ENCODE peak calls at places on chromosomes 1 and 21, in eight cellular contexts. N is neural progenitor cell, Z is tibial nerve, B is astrocyte, X is BJ, T is IMR-90, A is body of pancreas, L is GM13976. F is an unnamed sample.

GRCh38 chr1:32703479-32704291 is 1.1 kb upstream of the SYNC start:
- DNase-seq in N (peak), Z (no peak), T (peak), B (peak), L (no peak), X (peak), A (peak), F (no peak)

GRCh38 chr21:45289655-45290515 is 2.2 kb upstream of the POFUT2 start:
- DNase-seq in N (no peak), B (no peak), X (no peak), Z (peak), A (peak), T (peak), L (no peak), F (no peak)

GRCh38 chr1:236734141-236734765 is 48.0 kb downstream of the ACTN2 start:
- DNase-seq in Z (no peak), A (no peak), N (no peak), B (peak), L (no peak), X (no peak), T (no peak), F (no peak)

GRCh38 chr1:21625390-21626190 is 43.6 kb downstream of the RAP1GAP start:
- DNase-seq in Z (no peak), X (no peak), A (no peak), N (no peak), B (no peak), L (no peak), T (no peak), F (no peak)

GRCh38 chr1:175221548-175222175 is 29.1 kb upstream of the KIAA0040 start:
- DNase-seq in A (peak), B (peak), T (no peak), X (no peak), L (no peak), Z (no peak), N (peak), F (no peak)

GRCh38 chr1:150546294-150546937 is 2.8 kb upstream of the ADAMTSL4 start:
- DNase-seq in Z (no peak), B (no peak), A (no peak), N (no peak), L (no peak), T (no peak), X (no peak), F (no peak)

GRCh38 chr1:3093928-3094626 is 25.1 kb downstream of the PRDM16 start:
- DNase-seq in Z (no peak), T (no peak), B (no peak), L (no peak), A (peak), X (no peak), N (no peak), F (no peak)

GRCh38 chr1:193663965-193664364 is 477.6 kb upstream of the B3GALT2 start:
- DNase-seq in X (no peak), B (no peak), L (no peak), A (no peak), T (no peak), N (no peak), Z (no peak), F (no peak)

GRCh38 chr1:52234014-52234413 is 92.1 kb downstream of the ZFYVE9 start:
- DNase-seq in T (no peak), Z (no peak), X (no peak), A (no peak), L (no peak), N (no peak), B (no peak), F (no peak)

GRCh38 chr1:17012775-17013501 is 1.2 kb upstream of the ATP13A2 start:
- DNase-seq in L (no peak), Z (no peak), X (no peak), N (peak), B (peak), T (no peak), A (peak), F (no peak)

GRCh38 chr1:209220048-209220524 is 363.4 kb upstream of the CAMK1G start:
- DNase-seq in B (no peak), X (no peak), L (no peak), N (no peak), Z (no peak), A (no peak), T (no peak), F (no peak)

GRCh38 chr1:42784946-42785693 is at the start of gene TMEM269:
- DNase-seq in X (no peak), T (no peak), B (no peak), L (peak), Z (no peak), A (no peak), N (no peak), F (no peak)

GRCh38 chr1:55147504-55147903 is 67.7 kb downstream of the USP24 start:
- DNase-seq in Z (no peak), N (no peak), L (no peak), X (no peak), B (no peak), T (no peak), A (no peak), F (no peak)

GRCh38 chr1:19397217-19397945 is 85.3 kb downstream of the SLC66A1 start:
- DNase-seq in X (no peak), B (no peak), L (no peak), T (no peak), Z (no peak), A (no peak), N (no peak), F (no peak)

GRCh38 chr1:22700121-22700520 is 10.5 kb upstream of the EPHB2 start:
- DNase-seq in T (no peak), N (no peak), B (no peak), X (no peak), L (no peak), Z (no peak), A (no peak), F (no peak)

GRCh38 chr1:66365628-66366027 is 168.3 kb upstream of the SGIP1 start:
- DNase-seq in X (no peak), B (peak), N (no peak), T (peak), Z (no peak), A (no peak), L (no peak), F (no peak)

GRCh38 chr1:8976896-8977295 is 31.2 kb downstream of the CA6 start:
- DNase-seq in T (no peak), L (no peak), A (no peak), B (no peak), Z (no peak), X (no peak), N (no peak), F (no peak)

GRCh38 chr21:45164838-45165237 is 90.5 kb downstream of the ADARB1 start:
- DNase-seq in B (no peak), T (no peak), A (no peak), Z (no peak), X (no peak), L (no peak), N (no peak), F (no peak)

GRCh38 chr1:36208978-36209708 is 15.1 kb upstream of the THRAP3 start:
- DNase-seq in L (no peak), Z (no peak), X (no peak), N (no peak), B (no peak), T (no peak), A (no peak), F (no peak)

GRCh38 chr21:44006656-44007055 is 5.5 kb upstream of the TRAPPC10 start:
- DNase-seq in X (no peak), Z (no peak), A (no peak), L (no peak), T (peak), B (peak), N (no peak), F (no peak)

GRCh38 chr1:99851850-99852454 is 1.8 kb downstream of the AGL start:
- DNase-seq in T (no peak), Z (no peak), B (no peak), X (no peak), A (no peak), L (no peak), N (no peak), F (no peak)

GRCh38 chr1:184701821-184702220 is 52.8 kb downstream of the EDEM3 start:
- DNase-seq in Z (no peak), B (no peak), L (no peak), T (no peak), N (no peak), A (no peak), X (no peak), F (no peak)

GRCh38 chr1:67710417-67710816 is 25.4 kb downstream of the GADD45A start:
- DNase-seq in B (peak), N (no peak), T (peak), A (no peak), X (no peak), Z (no peak), L (no peak), F (no peak)

GRCh38 chr1:99606306-99606705 is 39.6 kb upstream of the PALMD start:
- DNase-seq in A (no peak), B (no peak), Z (no peak), N (no peak), X (no peak), T (peak), L (no peak), F (no peak)

GRCh38 chr1:114100148-114100547 is 53.5 kb downstream of the SYT6 start:
- DNase-seq in T (no peak), L (no peak), A (no peak), B (no peak), X (no peak), Z (no peak), N (no peak), F (no peak)

GRCh38 chr1:220281159-220281574 is 8.9 kb upstream of the RAB3GAP2 start:
- DNase-seq in N (peak), L (no peak), B (peak), T (peak), Z (no peak), X (no peak), A (no peak), F (no peak)
- TF ChIP-seq CTCF in N (peak), L (peak), B (peak), T (peak), Z (peak), X (peak), A (no peak), F (peak)

GRCh38 chr21:41859297-41859980 is 19.7 kb downstream of the PRDM15 start:
- DNase-seq in N (no peak), B (no peak), L (no peak), X (no peak), Z (no peak), A (no peak), T (no peak), F (no peak)
- TF ChIP-seq CTCF in N (no peak), B (no peak), L (no peak), X (no peak), Z (no peak), A (no peak), T (no peak), F (no peak)

DNA sequence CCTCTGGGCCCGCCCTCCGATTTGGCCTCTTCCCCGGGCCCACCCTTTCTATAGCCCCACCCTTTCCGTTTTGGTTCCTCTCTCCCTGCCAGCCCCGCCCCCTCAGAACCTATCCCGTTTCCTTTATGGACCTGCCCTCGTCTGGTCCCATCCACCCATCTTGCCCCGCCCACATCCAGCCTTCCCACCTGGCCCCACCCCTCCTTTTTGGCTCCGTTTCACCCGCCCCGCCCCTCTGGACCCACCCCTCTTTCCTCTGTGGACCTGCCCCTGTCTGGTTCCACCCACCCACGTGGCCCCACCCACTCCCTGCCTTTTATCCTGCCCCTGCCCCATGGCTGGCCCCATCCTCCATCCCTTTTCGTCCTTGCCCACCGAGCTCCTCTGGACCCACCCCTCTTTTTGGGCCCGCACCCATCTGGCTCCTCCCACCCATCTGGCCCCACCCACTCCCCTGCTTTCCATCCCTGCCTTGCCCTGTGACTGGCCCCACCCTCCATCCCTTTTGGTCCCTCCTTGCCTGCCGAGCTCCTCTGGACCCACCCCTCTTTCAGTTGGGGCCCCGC is 177.2 kb downstream of the CAMTA1 start:
- DNase-seq in A (peak), B (no peak), X (no peak), L (peak), T (no peak), Z (peak), N (peak), F (peak)
- TF ChIP-seq CTCF in A (no peak), B (no peak), X (no peak), L (no peak), T (no peak), Z (no peak), N (no peak), F (no peak)

DNA sequence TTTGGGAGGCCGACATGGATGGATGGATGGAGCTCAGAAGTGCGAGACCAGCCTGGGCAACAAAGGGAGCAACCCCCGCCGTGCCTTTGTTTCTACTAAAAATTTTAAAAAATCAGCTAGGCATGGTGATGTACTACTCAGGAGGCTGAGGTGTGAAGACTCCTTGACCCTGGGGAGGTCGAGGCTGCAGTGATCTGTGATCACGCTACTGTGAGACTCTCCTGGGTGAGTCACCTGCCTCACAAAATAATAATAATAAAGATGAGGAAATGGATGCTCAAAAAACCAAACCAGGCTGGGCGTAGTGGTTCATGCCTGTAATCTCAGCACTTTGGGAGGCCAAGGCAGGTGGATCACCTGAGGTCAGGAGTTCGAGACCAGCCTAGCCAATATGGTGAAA is 19.2 kb downstream of the DSTYK start:
- DNase-seq in X (no peak), B (no peak), Z (no peak), N (no peak), A (no peak), T (no peak), L (no peak), F (no peak)
- TF ChIP-seq CTCF in X (no peak), B (no peak), Z (no peak), N (no peak), A (no peak), T (no peak), L (no peak), F (no peak)

DNA sequence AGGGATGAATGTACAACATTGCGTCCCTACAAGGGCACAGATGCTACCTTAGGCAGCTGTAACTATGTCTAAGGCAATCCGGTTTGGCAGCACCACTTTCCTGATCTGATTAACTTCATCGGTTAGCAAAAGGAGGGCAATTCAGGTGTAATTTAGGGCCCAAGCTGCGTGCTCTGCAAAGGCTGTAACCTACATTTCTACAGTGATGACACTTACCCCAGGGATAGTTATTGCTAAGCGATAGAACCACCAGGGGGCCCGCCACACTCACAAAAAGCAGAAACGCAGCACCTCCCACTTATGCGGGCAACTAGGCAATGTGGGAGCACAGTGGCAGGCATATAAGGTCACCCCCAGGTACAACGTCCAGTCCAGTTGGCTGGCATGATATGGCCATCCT is 113.5 kb downstream of the GDAP2 start:
- DNase-seq in B (no peak), Z (no peak), T (no peak), L (no peak), N (no peak), A (peak), X (no peak), F (no peak)
- TF ChIP-seq CTCF in B (no peak), Z (no peak), T (no peak), L (no peak), N (no peak), A (peak), X (no peak), F (peak)

GRCh38 chr21:37817242-37817641 is 99.0 kb downstream of the KCNJ6 start:
- DNase-seq in B (no peak), A (no peak), L (no peak), Z (no peak), N (no peak), X (no peak), T (no peak), F (no peak)
- TF ChIP-seq CTCF in B (no peak), A (no peak), L (no peak), Z (no peak), N (no peak), X (no peak), T (no peak), F (no peak)

GRCh38 chr21:31108969-31109368 is 70.7 kb upstream of the KRTAP19-8 start:
- DNase-seq in X (no peak), Z (no peak), N (peak), L (no peak), T (peak), A (no peak), B (no peak), F (no peak)
- TF ChIP-seq CTCF in X (peak), Z (no peak), N (peak), L (no peak), T (peak), A (no peak), B (no peak), F (peak)

DNA sequence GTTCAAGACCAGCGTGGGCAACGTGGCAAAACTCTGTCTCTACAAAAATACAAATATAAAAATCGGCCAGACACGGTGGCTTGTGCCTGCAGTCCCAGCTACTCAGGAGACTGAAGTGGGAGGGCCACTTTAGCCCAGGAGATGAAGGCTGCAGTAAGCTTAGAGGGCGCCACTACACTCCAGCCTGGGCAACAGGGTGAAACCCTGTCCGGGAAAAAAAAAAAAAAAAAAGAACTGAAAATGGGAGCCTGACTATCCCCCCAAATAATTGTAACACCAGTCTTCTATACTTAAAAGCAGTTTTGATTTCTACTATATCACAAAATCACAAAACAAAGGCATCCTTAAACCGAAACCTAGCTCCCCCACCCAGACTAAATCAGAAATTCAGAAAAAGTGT is 60.3 kb downstream of the CDC42BPA start:
- DNase-seq in N (peak), X (no peak), L (no peak), B (no peak), A (no peak), Z (no peak), T (no peak), F (no peak)
- TF ChIP-seq CTCF in N (peak), X (no peak), L (no peak), B (no peak), A (no peak), Z (no peak), T (no peak), F (no peak)

GRCh38 chr21:26169061-26169610 is 1.4 kb downstream of the APP start:
- DNase-seq in B (peak), A (peak), Z (no peak), N (peak), T (peak), L (peak), X (no peak), F (peak)
- TF ChIP-seq CTCF in B (peak), A (peak), Z (peak), N (peak), T (peak), L (peak), X (peak), F (peak)

GRCh38 chr1:156832434-156832833 is 15.8 kb upstream of the SH2D2A start:
- DNase-seq in B (no peak), T (no peak), N (no peak), Z (no peak), A (no peak), X (no peak), L (no peak), F (no peak)
- TF ChIP-seq CTCF in B (no peak), T (no peak), N (no peak), Z (no peak), A (no peak), X (no peak), L (no peak), F (no peak)

F was measured in neural crest cell.